ENCODE peak calls at places on chromosomes 3 and 15, in five cellular contexts. Y is LoVo; S is A549; M is activated CD4-positive, alpha-beta T cell treated with anti-CD3 and anti-CD28 coated beads for 48 hours; K is stimulated activated CD4-positive, alpha-beta T cell treated with anti-CD3 and anti-CD28 coated beads, TNF-alpha, amount 100 ng/mL, for 4 hours. O is an unnamed sample.

GRCh38 chr3:184176377-184177330 is 2.0 kb downstream of the AP2M1 start:
- DNase-seq in M (peak; percentile 26), K (no peak), Y (no peak), S (peak; percentile 77), O (peak; percentile 98)

GRCh38 chr15:42314818-42315217 is 41.6 kb upstream of the TMEM87A start:
- DNase-seq in M (no peak), Y (no peak), K (no peak), S (no peak), O (no peak)

GRCh38 chr3:111801697-111802655 is 57.1 kb upstream of the PHLDB2 start:
- DNase-seq in K (no peak), M (no peak), S (peak; percentile 89), Y (peak; percentile 1), O (no peak)

GRCh38 chr3:101849714-101850326 is 506 bp downstream of the NFKBIZ start:
- DNase-seq in K (peak; percentile 24), M (peak; percentile 71), Y (no peak), S (peak; percentile 30), O (no peak)

GRCh38 chr3:113890256-113890900 is 51.8 kb downstream of the GRAMD1C start:
- DNase-seq in M (no peak), S (peak; percentile 30), Y (no peak), K (no peak), O (no peak)

GRCh38 chr15:69610264-69610663 is 157.6 kb downstream of the RPLP1 start:
- DNase-seq in M (no peak), Y (no peak), S (no peak), K (no peak), O (no peak)

GRCh38 chr3:156602424-156602823 is 47.5 kb upstream of the SSR3 start:
- DNase-seq in S (no peak), K (no peak), Y (no peak), M (no peak), O (peak; percentile 75)

GRCh38 chr15:62450061-62450460 is 285.0 kb upstream of the C2CD4B start:
- DNase-seq in Y (no peak), M (no peak), K (no peak), S (no peak), O (peak; percentile 60)

GRCh38 chr3:197007296-197007940 is 22.2 kb downstream of the MELTF start:
- DNase-seq in K (no peak), S (no peak), Y (no peak), M (no peak), O (no peak)

GRCh38 chr3:98532275-98532637 is 478 bp downstream of the GPR15 start:
- DNase-seq in M (no peak), K (no peak), S (no peak), Y (no peak), O (no peak)

GRCh38 chr15:60614862-60615771 is 136.2 kb upstream of the ICE2 start:
- DNase-seq in Y (no peak), M (no peak), K (no peak), S (no peak), O (no peak)